ENCODE peak calls at places on chromosomes 3 and 15, in four cellular contexts. J, Q, G and P are unnamed samples.

GRCh38 chr15:76173317-76173834 is 113.6 kb downstream of the TMEM266 start:
- DNase-seq in J (no peak), Q (no peak), G (no peak), P (no peak)

GRCh38 chr3:8869613-8870012 is 93.7 kb downstream of the RAD18 start:
- DNase-seq in J (no peak), Q (no peak), G (no peak), P (no peak)

GRCh38 chr3:184335661-184336483 is 1.5 kb upstream of the FAM131A start:
- DNase-seq in J (peak; percentile 81), Q (peak; percentile 90), G (peak; percentile 82), P (peak; percentile 88)

GRCh38 chr3:116141724-116142123 is 303.6 kb downstream of the LSAMP start:
- DNase-seq in J (no peak), Q (peak; percentile 22), G (no peak), P (no peak)

GRCh38 chr3:194756460-194757355 is 71.0 kb downstream of the FAM43A start:
- DNase-seq in J (no peak), Q (no peak), G (no peak), P (no peak)

GRCh38 chr3:171654809-171655208 is 155.5 kb downstream of the PLD1 start:
- DNase-seq in J (no peak), Q (peak; percentile 82), G (no peak), P (no peak)

GRCh38 chr3:46866032-46866595 is 2.9 kb upstream of the MYL3 start:
- DNase-seq in J (no peak), Q (no peak), G (no peak), P (no peak)

GRCh38 chr3:65170357-65171090 is 482.7 kb upstream of the ADAMTS9 start:
- DNase-seq in J (no peak), Q (peak; percentile 64), G (no peak), P (no peak)

GRCh38 chr3:10286596-10287295 is 6.0 kb downstream of the GHRL start:
- DNase-seq in J (no peak), Q (peak; percentile 75), G (no peak), P (no peak)

GRCh38 chr3:183845608-183846288 is 20.4 kb upstream of the MAP6D1 start:
- DNase-seq in J (no peak), Q (no peak), G (no peak), P (no peak)

GRCh38 chr3:155676252-155676981 is 68.5 kb downstream of the PLCH1 start:
- DNase-seq in J (no peak), Q (no peak), G (no peak), P (no peak)

GRCh38 chr3:49661281-49661680 is 12.9 kb upstream of the APEH start:
- DNase-seq in J (no peak), Q (peak; percentile 97), G (no peak), P (no peak)

GRCh38 chr15:85462029-85462428 is 81.6 kb downstream of the AKAP13 start:
- DNase-seq in J (no peak), Q (no peak), G (no peak), P (no peak)

GRCh38 chr3:192875971-192876565 is 41.6 kb downstream of the MB21D2 start:
- DNase-seq in J (no peak), Q (no peak), G (no peak), P (no peak)

GRCh38 chr3:79928687-79929408 is 161.1 kb upstream of the ROBO1 start:
- DNase-seq in J (no peak), Q (no peak), G (no peak), P (no peak)

GRCh38 chr3:29420106-29420505 is 139.2 kb downstream of the RBMS3 start:
- DNase-seq in J (no peak), Q (no peak), G (no peak), P (no peak)

GRCh38 chr15:54810031-54810430 is 386.7 kb downstream of the RSL24D1 start:
- DNase-seq in J (no peak), Q (no peak), G (no peak), P (no peak)

GRCh38 chr15:43186003-43186353 is 775 bp downstream of the CCNDBP1 start:
- DNase-seq in J (no peak), Q (peak; percentile 32), G (no peak), P (no peak)

GRCh38 chr15:35697549-35698299 is 151.8 kb upstream of the DPH6 start:
- DNase-seq in J (no peak), Q (peak; percentile 23), G (no peak), P (peak; percentile 18)

GRCh38 chr15:37653018-37653417 is 281.4 kb upstream of the TMCO5A start:
- DNase-seq in J (no peak), Q (no peak), G (no peak), P (no peak)

GRCh38 chr3:68972358-68972979 is 40.1 kb upstream of the TAFA4 start:
- DNase-seq in J (peak; percentile 66), Q (peak; percentile 76), G (peak; percentile 76), P (peak; percentile 85)

GRCh38 chr3:13901935-13902584 is 22.2 kb upstream of the WNT7A start:
- DNase-seq in J (no peak), Q (no peak), G (no peak), P (no peak)

GRCh38 chr3:41148901-41149300 is 50.4 kb upstream of the CTNNB1 start:
- DNase-seq in J (no peak), Q (no peak), G (no peak), P (no peak)

GRCh38 chr3:71512000-71512399 is 71.5 kb downstream of the FOXP1 start:
- DNase-seq in J (no peak), Q (no peak), G (no peak), P (no peak)

GRCh38 chr3:95810468-95810867 is 1003.9 kb upstream of the EPHA6 start:
- DNase-seq in J (no peak), Q (no peak), G (no peak), P (no peak)

GRCh38 chr3:97439373-97439772 is 325.2 kb upstream of the ARL6 start:
- DNase-seq in J (no peak), Q (no peak), G (no peak), P (no peak)

GRCh38 chr15:76575177-76576078 is 238.9 kb downstream of the ISL2 start:
- DNase-seq in J (no peak), Q (no peak), G (no peak), P (no peak)

GRCh38 chr15:40379853-40380252 is 2.7 kb upstream of the KNSTRN start:
- DNase-seq in J (no peak), Q (peak; percentile 91), G (no peak), P (no peak)

GRCh38 chr15:78322243-78322642 is 17.9 kb upstream of the CRABP1 start:
- DNase-seq in J (no peak), Q (peak; percentile 3), G (no peak), P (peak; percentile 31)

GRCh38 chr3:117261907-117262518 is 552.4 kb downstream of the TUSC7 start:
- DNase-seq in J (no peak), Q (no peak), G (no peak), P (no peak)

GRCh38 chr15:62958528-62958927 is 84.0 kb upstream of the TPM1 start:
- DNase-seq in J (no peak), Q (peak; percentile 63), G (no peak), P (no peak)

GRCh38 chr3:157442729-157443128 is 6.1 kb downstream of the PTX3 start:
- DNase-seq in J (no peak), Q (no peak), G (no peak), P (no peak)

GRCh38 chr3:111070772-111071256 is 802 bp upstream of the NECTIN3 start:
- DNase-seq in J (no peak), Q (no peak), G (no peak), P (no peak)

GRCh38 chr3:78707616-78708015 is 1060.2 kb downstream of the ROBO1 start:
- DNase-seq in J (no peak), Q (no peak), G (no peak), P (no peak)

GRCh38 chr15:37015025-37015424 is 85.3 kb downstream of the MEIS2 start:
- DNase-seq in J (no peak), Q (peak; percentile 85), G (no peak), P (no peak)

GRCh38 chr3:169759256-169759655 is 5.6 kb downstream of the TERC start:
- DNase-seq in J (no peak), Q (no peak), G (no peak), P (no peak)

GRCh38 chr15:85443593-85444328 is 63.4 kb downstream of the AKAP13 start:
- DNase-seq in J (no peak), Q (no peak), G (no peak), P (peak; percentile 9)

GRCh38 chr15:90625037-90625436 is 92.1 kb upstream of the BLM start:
- DNase-seq in J (no peak), Q (no peak), G (no peak), P (no peak)
- TF ChIP-seq CTCF in J (no peak), Q (no peak), G (no peak), P (no peak)

GRCh38 chr3:150291515-150291914 is 116.6 kb upstream of the TSC22D2 start:
- DNase-seq in J (no peak), Q (no peak), G (no peak), P (no peak)

GRCh38 chr3:150286390-150287147 is 121.5 kb upstream of the TSC22D2 start:
- DNase-seq in J (no peak), Q (peak; percentile 14), G (no peak), P (peak; percentile 4)
- TF ChIP-seq CTCF in J (peak; percentile 74), Q (peak; percentile 63), G (peak; percentile 77), P (peak; percentile 48)

DNA sequence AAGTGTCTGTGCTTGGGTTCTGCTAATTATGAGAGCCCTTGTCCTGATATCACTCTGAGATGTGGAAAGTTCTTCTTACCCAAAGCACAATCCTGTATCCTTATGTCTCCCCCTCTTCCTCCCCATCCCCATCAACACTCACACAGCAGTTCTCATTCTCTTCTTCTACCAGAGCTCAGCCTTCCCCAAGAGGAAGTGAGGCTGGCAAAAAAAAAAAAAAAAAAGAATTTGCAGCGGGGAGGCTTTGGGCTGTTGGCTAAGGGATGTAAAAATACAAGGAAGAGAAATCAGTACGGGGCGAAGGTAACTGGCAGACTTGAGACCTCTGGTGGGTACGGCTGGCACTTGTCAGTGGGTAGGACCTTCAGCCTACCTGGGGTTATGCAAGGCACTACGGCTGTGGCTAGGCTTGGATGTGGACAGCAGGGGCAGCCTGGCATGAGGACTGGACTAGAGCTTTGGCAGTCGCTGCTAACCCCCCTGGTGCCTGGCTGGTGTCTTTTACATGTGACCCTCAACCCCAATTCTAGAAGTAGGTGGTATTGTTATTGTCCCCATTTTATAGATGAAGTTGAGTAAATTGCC is 5.4 kb downstream of the VIPR1 start:
- DNase-seq in J (no peak), Q (no peak), G (no peak), P (no peak)
- TF ChIP-seq CTCF in J (no peak), Q (no peak), G (no peak), P (no peak)

DNA sequence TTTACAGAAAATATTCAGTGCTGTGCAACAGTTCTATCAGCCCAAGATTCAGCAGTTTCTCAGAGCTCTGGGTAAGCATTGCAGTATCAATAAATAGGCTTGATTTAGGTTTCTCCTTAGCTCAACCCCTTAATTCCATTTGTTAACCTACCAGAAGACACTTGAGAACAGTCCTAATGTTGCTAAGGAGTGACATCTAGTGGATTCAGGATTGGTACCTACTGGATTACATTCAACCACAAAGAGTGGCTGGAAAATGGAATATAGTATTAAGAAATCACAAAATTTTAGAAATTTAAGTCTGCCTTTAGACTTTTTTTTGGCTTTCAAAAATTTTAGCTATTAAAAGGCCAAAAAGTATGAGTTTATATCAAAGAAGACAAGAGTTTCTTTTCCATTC is 34.7 kb downstream of the POLG start:
- DNase-seq in J (no peak), Q (no peak), G (no peak), P (no peak)
- TF ChIP-seq CTCF in J (no peak), Q (peak; percentile 22), G (peak; percentile 47), P (no peak)

GRCh38 chr3:20739814-20740213 is 553.8 kb upstream of the SGO1 start:
- DNase-seq in J (no peak), Q (no peak), G (no peak), P (no peak)
- TF ChIP-seq CTCF in J (no peak), Q (peak; percentile 37), G (no peak), P (no peak)